ENCODE peak calls at places on chromosomes 5 and 9, in seven cellular contexts. One of them, this sample, is unnamed.

GRCh38 chr5:176573564-176574296 is 24.6 kb downstream of the CDHR2 start:
- DNase-seq in foreskin fibroblast: peak
- DNase-seq in stimulated activated CD4-positive, alpha-beta T cell treated with anti-CD3 and anti-CD28 coated beads, Interleukin-12 subunit alpha, Interleukin-12 subunit beta, amount 100 ng/mL, for 4 hours: peak
- DNase-seq in NCI-H524: peak
- DNase-seq in SW480: peak
- DNase-seq in kidney tubule cell: peak
- DNase-seq in GM12865: peak
- DNase-seq in this sample: no peak

GRCh38 chr5:53323943-53324642 is 156.3 kb upstream of the FST start:
- DNase-seq in stimulated activated CD4-positive, alpha-beta T cell treated with anti-CD3 and anti-CD28 coated beads, Interleukin-12 subunit alpha, Interleukin-12 subunit beta, amount 100 ng/mL, for 4 hours: no peak
- DNase-seq in SW480: peak
- DNase-seq in kidney tubule cell: peak
- DNase-seq in foreskin fibroblast: peak
- DNase-seq in NCI-H524: no peak
- DNase-seq in GM12865: peak
- DNase-seq in this sample: peak

GRCh38 chr5:138981131-138981530 is 106.0 kb upstream of the LRRTM2 start:
- DNase-seq in NCI-H524: no peak
- DNase-seq in kidney tubule cell: peak
- DNase-seq in stimulated activated CD4-positive, alpha-beta T cell treated with anti-CD3 and anti-CD28 coated beads, Interleukin-12 subunit alpha, Interleukin-12 subunit beta, amount 100 ng/mL, for 4 hours: no peak
- DNase-seq in SW480: no peak
- DNase-seq in foreskin fibroblast: no peak
- DNase-seq in GM12865: no peak
- DNase-seq in this sample: no peak

GRCh38 chr5:160799160-160799559 is 52.9 kb downstream of the ATP10B start:
- DNase-seq in GM12865: peak
- DNase-seq in foreskin fibroblast: no peak
- DNase-seq in stimulated activated CD4-positive, alpha-beta T cell treated with anti-CD3 and anti-CD28 coated beads, Interleukin-12 subunit alpha, Interleukin-12 subunit beta, amount 100 ng/mL, for 4 hours: no peak
- DNase-seq in SW480: no peak
- DNase-seq in kidney tubule cell: no peak
- DNase-seq in NCI-H524: no peak
- DNase-seq in this sample: no peak

GRCh38 chr5:111345731-111346130 is 121.5 kb downstream of the CAMK4 start:
- DNase-seq in GM12865: no peak
- DNase-seq in SW480: no peak
- DNase-seq in NCI-H524: peak
- DNase-seq in foreskin fibroblast: peak
- DNase-seq in stimulated activated CD4-positive, alpha-beta T cell treated with anti-CD3 and anti-CD28 coated beads, Interleukin-12 subunit alpha, Interleukin-12 subunit beta, amount 100 ng/mL, for 4 hours: no peak
- DNase-seq in kidney tubule cell: no peak
- DNase-seq in this sample: no peak

GRCh38 chr9:116287721-116288120 is 134.1 kb downstream of the PAPPA start:
- DNase-seq in kidney tubule cell: no peak
- DNase-seq in SW480: no peak
- DNase-seq in GM12865: no peak
- DNase-seq in foreskin fibroblast: peak
- DNase-seq in stimulated activated CD4-positive, alpha-beta T cell treated with anti-CD3 and anti-CD28 coated beads, Interleukin-12 subunit alpha, Interleukin-12 subunit beta, amount 100 ng/mL, for 4 hours: no peak
- DNase-seq in NCI-H524: no peak
- DNase-seq in this sample: no peak

GRCh38 chr5:139677404-139678282 is 29.5 kb downstream of the CXXC5 start:
- DNase-seq in GM12865: no peak
- DNase-seq in foreskin fibroblast: peak
- DNase-seq in stimulated activated CD4-positive, alpha-beta T cell treated with anti-CD3 and anti-CD28 coated beads, Interleukin-12 subunit alpha, Interleukin-12 subunit beta, amount 100 ng/mL, for 4 hours: no peak
- DNase-seq in SW480: no peak
- DNase-seq in NCI-H524: no peak
- DNase-seq in kidney tubule cell: no peak
- DNase-seq in this sample: no peak

GRCh38 chr5:111243353-111243752 is 19.2 kb downstream of the CAMK4 start:
- DNase-seq in kidney tubule cell: no peak
- DNase-seq in GM12865: no peak
- DNase-seq in SW480: no peak
- DNase-seq in NCI-H524: no peak
- DNase-seq in foreskin fibroblast: no peak
- DNase-seq in stimulated activated CD4-positive, alpha-beta T cell treated with anti-CD3 and anti-CD28 coated beads, Interleukin-12 subunit alpha, Interleukin-12 subunit beta, amount 100 ng/mL, for 4 hours: no peak
- DNase-seq in this sample: no peak

GRCh38 chr5:109479260-109479860 is 69.6 kb upstream of the PJA2 start:
- DNase-seq in kidney tubule cell: peak
- DNase-seq in NCI-H524: peak
- DNase-seq in stimulated activated CD4-positive, alpha-beta T cell treated with anti-CD3 and anti-CD28 coated beads, Interleukin-12 subunit alpha, Interleukin-12 subunit beta, amount 100 ng/mL, for 4 hours: no peak
- DNase-seq in SW480: peak
- DNase-seq in foreskin fibroblast: peak
- DNase-seq in GM12865: peak
- DNase-seq in this sample: no peak

GRCh38 chr5:137604348-137605095 is 105.4 kb upstream of the SPOCK1 start:
- DNase-seq in GM12865: no peak
- DNase-seq in stimulated activated CD4-positive, alpha-beta T cell treated with anti-CD3 and anti-CD28 coated beads, Interleukin-12 subunit alpha, Interleukin-12 subunit beta, amount 100 ng/mL, for 4 hours: no peak
- DNase-seq in kidney tubule cell: peak
- DNase-seq in foreskin fibroblast: no peak
- DNase-seq in SW480: no peak
- DNase-seq in NCI-H524: peak
- DNase-seq in this sample: peak

This sample was measured in epithelial cell of prostate.